ENCODE peak calls at places on chromosomes 2 and 18, in ten cellular contexts. U, H, I, Q, S, Z, P, O, L and E are unnamed samples.

GRCh38 chr2:23208339-23208738 is 176.6 kb upstream of the KLHL29 start:
- DNase-seq in U (no peak), H (no peak), I (no peak), Q (no peak), S (no peak), Z (no peak), P (no peak), O (no peak), L (no peak), E (no peak)

GRCh38 chr18:6732952-6733351 is 3.4 kb downstream of the ARHGAP28 start:
- DNase-seq in U (no peak), H (no peak), I (no peak), Q (no peak), S (no peak), Z (no peak), P (no peak), O (no peak), L (no peak), E (no peak)

GRCh38 chr2:158969717-158970521 is 1.5 kb downstream of the TANC1 start:
- DNase-seq in U (no peak), H (peak; percentile 29), I (no peak), Q (peak; percentile 67), S (no peak), Z (peak; percentile 65), P (peak; percentile 45), O (peak; percentile 54), L (no peak), E (no peak)

GRCh38 chr2:53987336-53987921 is 16.6 kb upstream of the PSME4 start:
- DNase-seq in U (no peak), H (no peak), I (peak; percentile 48), Q (no peak), S (peak; percentile 67), Z (no peak), P (peak; percentile 87), O (peak; percentile 12), L (no peak), E (no peak)

GRCh38 chr2:34474646-34475045 is 875.5 kb upstream of the FAM98A start:
- DNase-seq in U (no peak), H (no peak), I (no peak), Q (no peak), S (no peak), Z (no peak), P (no peak), O (no peak), L (no peak), E (no peak)

GRCh38 chr2:160144278-160144990 is 55.6 kb downstream of the ITGB6 start:
- DNase-seq in U (no peak), H (no peak), I (no peak), Q (no peak), S (no peak), Z (no peak), P (no peak), O (no peak), L (no peak), E (no peak)

GRCh38 chr18:33665187-33665586 is 87.2 kb downstream of the ASXL3 start:
- DNase-seq in U (no peak), H (no peak), I (no peak), Q (no peak), S (no peak), Z (no peak), P (no peak), O (no peak), L (no peak), E (no peak)

GRCh38 chr18:39870586-39870985 is 2084.4 kb upstream of the PIK3C3 start:
- DNase-seq in U (no peak), H (no peak), I (no peak), Q (peak; percentile 58), S (no peak), Z (no peak), P (peak; percentile 85), O (no peak), L (no peak), E (no peak)

GRCh38 chr2:173432049-173432754 is 77.5 kb downstream of the CDCA7 start:
- DNase-seq in U (no peak), H (peak; percentile 12), I (no peak), Q (no peak), S (no peak), Z (no peak), P (peak; percentile 72), O (no peak), L (no peak), E (no peak)

GRCh38 chr2:236554629-236555282 is 14.9 kb upstream of the ACKR3 start:
- DNase-seq in U (no peak), H (no peak), I (no peak), Q (no peak), S (no peak), Z (no peak), P (no peak), O (no peak), L (no peak), E (no peak)

GRCh38 chr2:130728007-130728454 is 839 bp upstream of the GPR148 start:
- DNase-seq in U (no peak), H (no peak), I (peak; percentile 45), Q (no peak), S (no peak), Z (no peak), P (peak; percentile 41), O (no peak), L (no peak), E (no peak)

GRCh38 chr2:134259571-134259970 is 5.7 kb downstream of the MGAT5 start:
- DNase-seq in U (no peak), H (no peak), I (no peak), Q (no peak), S (no peak), Z (no peak), P (no peak), O (no peak), L (no peak), E (no peak)

GRCh38 chr2:117555965-117556364 is 258.5 kb upstream of the DDX18 start:
- DNase-seq in U (no peak), H (no peak), I (no peak), Q (no peak), S (peak; percentile 69), Z (no peak), P (no peak), O (no peak), L (no peak), E (no peak)

GRCh38 chr2:95314964-95315611 is 17.9 kb downstream of the KCNIP3 start:
- DNase-seq in U (no peak), H (peak; percentile 73), I (peak; percentile 68), Q (peak; percentile 62), S (peak; percentile 20), Z (no peak), P (peak; percentile 35), O (peak; percentile 59), L (no peak), E (no peak)

GRCh38 chr2:117931266-117931665 is 82.6 kb downstream of the CCDC93 start:
- DNase-seq in U (no peak), H (no peak), I (no peak), Q (no peak), S (no peak), Z (no peak), P (no peak), O (no peak), L (no peak), E (no peak)

GRCh38 chr2:37005118-37005868 is 39.0 kb upstream of the STRN start:
- DNase-seq in U (no peak), H (no peak), I (peak; percentile 31), Q (peak; percentile 47), S (no peak), Z (no peak), P (peak; percentile 60), O (no peak), L (no peak), E (no peak)

GRCh38 chr2:26704441-26704977 is 12.0 kb downstream of the KCNK3 start:
- DNase-seq in U (no peak), H (peak; percentile 75), I (no peak), Q (no peak), S (no peak), Z (no peak), P (peak; percentile 23), O (no peak), L (no peak), E (no peak)